ENCODE peak calls at places on chromosomes 13 and 19, in five cellular contexts. One of them, this sample, is unnamed.

GRCh38 chr13:82634946-82635345 is 1247.3 kb downstream of the SLITRK1 start:
- DNase-seq in left lung: no peak
- DNase-seq in lung: no peak
- DNase-seq in caudate nucleus: no peak
- DNase-seq in AG04450: no peak
- DNase-seq in this sample: no peak

GRCh38 chr19:44725251-44725650 is 23.3 kb upstream of the BCL3 start:
- DNase-seq in AG04450: no peak
- DNase-seq in left lung: peak; percentile 86
- DNase-seq in caudate nucleus: no peak
- DNase-seq in lung: no peak
- DNase-seq in this sample: peak; percentile 60

GRCh38 chr13:105990256-105990958 is 545.1 kb downstream of the EFNB2 start:
- DNase-seq in lung: no peak
- DNase-seq in left lung: no peak
- DNase-seq in caudate nucleus: no peak
- DNase-seq in AG04450: no peak
- DNase-seq in this sample: no peak

GRCh38 chr13:45156565-45157361 is 36.5 kb downstream of the GTF2F2 start:
- DNase-seq in AG04450: no peak
- DNase-seq in caudate nucleus: no peak
- DNase-seq in left lung: no peak
- DNase-seq in lung: no peak
- DNase-seq in this sample: no peak

GRCh38 chr13:96850538-96850937 is 143.7 kb downstream of the OXGR1 start:
- DNase-seq in lung: no peak
- DNase-seq in caudate nucleus: no peak
- DNase-seq in left lung: no peak
- DNase-seq in AG04450: no peak
- DNase-seq in this sample: no peak

GRCh38 chr19:46179076-46179740 is 31.2 kb downstream of the IGFL2 start:
- DNase-seq in AG04450: no peak
- DNase-seq in left lung: no peak
- DNase-seq in lung: no peak
- DNase-seq in caudate nucleus: no peak
- DNase-seq in this sample: no peak

GRCh38 chr19:33876619-33877018 is 79.9 kb downstream of the KCTD15 start:
- DNase-seq in AG04450: no peak
- DNase-seq in caudate nucleus: no peak
- DNase-seq in left lung: no peak
- DNase-seq in lung: no peak
- DNase-seq in this sample: no peak

GRCh38 chr13:105452895-105453294 is 1082.6 kb downstream of the EFNB2 start:
- DNase-seq in caudate nucleus: no peak
- DNase-seq in lung: no peak
- DNase-seq in AG04450: no peak
- DNase-seq in left lung: no peak
- DNase-seq in this sample: no peak

GRCh38 chr13:41075034-41075433 is 13.7 kb downstream of the WBP4 start:
- DNase-seq in caudate nucleus: no peak
- DNase-seq in AG04450: no peak
- DNase-seq in lung: no peak
- DNase-seq in left lung: no peak
- DNase-seq in this sample: peak; percentile 68

GRCh38 chr13:25380082-25380481 is 8.3 kb downstream of the ATP8A2 start:
- DNase-seq in AG04450: no peak
- DNase-seq in left lung: no peak
- DNase-seq in lung: no peak
- DNase-seq in caudate nucleus: no peak
- DNase-seq in this sample: no peak

GRCh38 chr19:30785728-30786127 is 413.5 kb downstream of the ZNF536 start:
- DNase-seq in lung: peak; percentile 0
- DNase-seq in left lung: no peak
- DNase-seq in caudate nucleus: no peak
- DNase-seq in AG04450: no peak
- DNase-seq in this sample: peak; percentile 30

GRCh38 chr19:19134687-19135158 is 3.6 kb downstream of the TMEM161A start:
- DNase-seq in lung: no peak
- DNase-seq in left lung: peak; percentile 87
- DNase-seq in caudate nucleus: no peak
- DNase-seq in AG04450: no peak
- DNase-seq in this sample: peak; percentile 93

GRCh38 chr19:17762505-17763229 is 11.4 kb downstream of the FCHO1 start:
- DNase-seq in lung: no peak
- DNase-seq in AG04450: no peak
- DNase-seq in left lung: no peak
- DNase-seq in caudate nucleus: no peak
- DNase-seq in this sample: peak; percentile 98

GRCh38 chr13:97978661-97979450 is 25.4 kb downstream of the IPO5 start:
- DNase-seq in caudate nucleus: no peak
- DNase-seq in left lung: no peak
- DNase-seq in lung: no peak
- DNase-seq in AG04450: no peak
- DNase-seq in this sample: peak; percentile 66

GRCh38 chr19:2969104-2969504 is 8.3 kb upstream of the TLE6 start:
- DNase-seq in caudate nucleus: no peak
- DNase-seq in left lung: peak; percentile 20
- DNase-seq in AG04450: no peak
- DNase-seq in lung: no peak
- DNase-seq in this sample: no peak

GRCh38 chr13:98473135-98473791 is 103.6 kb downstream of the STK24 start:
- DNase-seq in AG04450: no peak
- DNase-seq in left lung: no peak
- DNase-seq in caudate nucleus: no peak
- DNase-seq in lung: no peak
- DNase-seq in this sample: no peak

GRCh38 chr13:20411638-20412342 is 113.9 kb downstream of the CRYL1 start:
- DNase-seq in AG04450: no peak
- DNase-seq in lung: no peak
- DNase-seq in left lung: no peak
- DNase-seq in caudate nucleus: no peak
- DNase-seq in this sample: no peak

GRCh38 chr19:13181747-13182388 is 31.7 kb downstream of the IER2 start:
- DNase-seq in AG04450: no peak
- DNase-seq in left lung: no peak
- DNase-seq in lung: no peak
- DNase-seq in caudate nucleus: no peak
- DNase-seq in this sample: no peak

GRCh38 chr13:105773887-105774538 is 761.4 kb downstream of the EFNB2 start:
- DNase-seq in lung: no peak
- DNase-seq in caudate nucleus: no peak
- DNase-seq in AG04450: no peak
- DNase-seq in left lung: no peak
- DNase-seq in this sample: no peak

GRCh38 chr13:76378767-76379166 is 507.4 kb downstream of the KCTD12 start:
- DNase-seq in lung: no peak
- DNase-seq in left lung: no peak
- DNase-seq in caudate nucleus: no peak
- DNase-seq in AG04450: no peak
- DNase-seq in this sample: no peak

GRCh38 chr13:49315036-49315565 is 67.4 kb downstream of the CDADC1 start:
- DNase-seq in AG04450: no peak
- DNase-seq in caudate nucleus: no peak
- DNase-seq in lung: no peak
- DNase-seq in left lung: no peak
- DNase-seq in this sample: no peak

GRCh38 chr19:46508206-46508605 is 12.5 kb upstream of the PNMA8B start:
- DNase-seq in left lung: no peak
- DNase-seq in caudate nucleus: no peak
- DNase-seq in lung: no peak
- DNase-seq in AG04450: no peak
- DNase-seq in this sample: no peak

GRCh38 chr19:29708553-29709439 is 6.3 kb downstream of the C19orf12 start:
- DNase-seq in left lung: peak; percentile 51
- DNase-seq in caudate nucleus: no peak
- DNase-seq in AG04450: no peak
- DNase-seq in lung: no peak
- DNase-seq in this sample: no peak

GRCh38 chr13:102139626-102140025 is 262.2 kb downstream of the FGF14 start:
- DNase-seq in lung: no peak
- DNase-seq in AG04450: no peak
- DNase-seq in left lung: no peak
- DNase-seq in caudate nucleus: no peak
- DNase-seq in this sample: no peak

GRCh38 chr13:23384111-23384510 is 49.4 kb downstream of the SACS start:
- DNase-seq in caudate nucleus: no peak
- DNase-seq in lung: no peak
- DNase-seq in left lung: no peak
- DNase-seq in AG04450: no peak
- DNase-seq in this sample: no peak

GRCh38 chr19:50711805-50712204 is 7.8 kb downstream of the SHANK1 start:
- DNase-seq in left lung: peak; percentile 58
- DNase-seq in lung: no peak
- DNase-seq in caudate nucleus: no peak
- DNase-seq in AG04450: no peak
- DNase-seq in this sample: no peak

GRCh38 chr19:16739546-16739945 is 19.9 kb downstream of the NWD1 start:
- DNase-seq in caudate nucleus: no peak
- DNase-seq in left lung: no peak
- DNase-seq in lung: no peak
- DNase-seq in AG04450: no peak
- DNase-seq in this sample: peak; percentile 65

GRCh38 chr19:33751386-33751770 is 45.3 kb upstream of the KCTD15 start:
- DNase-seq in left lung: no peak
- DNase-seq in lung: no peak
- DNase-seq in caudate nucleus: no peak
- DNase-seq in AG04450: no peak
- DNase-seq in this sample: no peak

GRCh38 chr19:1465191-1466016 is 13.6 kb downstream of the C19orf25 start:
- DNase-seq in left lung: peak; percentile 85
- DNase-seq in lung: no peak
- DNase-seq in AG04450: no peak
- DNase-seq in caudate nucleus: no peak
- DNase-seq in this sample: peak; percentile 78

GRCh38 chr19:5936308-5936980 is 22.4 kb downstream of the CAPS start:
- DNase-seq in lung: no peak
- DNase-seq in caudate nucleus: no peak
- DNase-seq in left lung: peak; percentile 27
- DNase-seq in AG04450: no peak
- DNase-seq in this sample: no peak

GRCh38 chr19:38037151-38037611 is 130.2 kb downstream of the SIPA1L3 start:
- DNase-seq in lung: no peak
- DNase-seq in caudate nucleus: no peak
- DNase-seq in left lung: no peak
- DNase-seq in AG04450: no peak
- DNase-seq in this sample: peak; percentile 27

GRCh38 chr13:94267581-94267980 is 211.9 kb downstream of the DCT start:
- DNase-seq in caudate nucleus: no peak
- DNase-seq in left lung: no peak
- DNase-seq in AG04450: no peak
- DNase-seq in lung: no peak
- DNase-seq in this sample: no peak

GRCh38 chr13:50635504-50635903 is 208.0 kb downstream of the DLEU7 start:
- DNase-seq in left lung: no peak
- DNase-seq in lung: peak; percentile 48
- DNase-seq in caudate nucleus: no peak
- DNase-seq in AG04450: no peak
- DNase-seq in this sample: no peak

GRCh38 chr19:32018014-32018413 is 327.4 kb upstream of the ZNF507 start:
- DNase-seq in lung: no peak
- DNase-seq in AG04450: no peak
- DNase-seq in left lung: no peak
- DNase-seq in caudate nucleus: no peak
- DNase-seq in this sample: no peak

GRCh38 chr13:31073859-31074718 is 87.6 kb downstream of the HSPH1 start:
- DNase-seq in lung: no peak
- DNase-seq in AG04450: no peak
- DNase-seq in left lung: no peak
- DNase-seq in caudate nucleus: no peak
- DNase-seq in this sample: no peak
- H3K27ac ChIP-seq in lung: no peak overlapping the region
- H3K27ac ChIP-seq in AG04450: no peak overlapping the region
- H3K27ac ChIP-seq in left lung: no peak overlapping the region
- H3K27ac ChIP-seq in caudate nucleus: peak overlapping the region; percentile 75
- H3K27ac ChIP-seq in this sample: no peak overlapping the region

GRCh38 chr13:114096811-114097503 is 35.5 kb downstream of the RASA3 start:
- DNase-seq in lung: no peak
- DNase-seq in AG04450: no peak
- DNase-seq in left lung: no peak
- DNase-seq in caudate nucleus: no peak
- DNase-seq in this sample: no peak
- H3K27ac ChIP-seq in lung: no peak overlapping the region
- H3K27ac ChIP-seq in AG04450: no peak overlapping the region
- H3K27ac ChIP-seq in left lung: no peak overlapping the region
- H3K27ac ChIP-seq in caudate nucleus: no peak overlapping the region
- H3K27ac ChIP-seq in this sample: no peak overlapping the region

GRCh38 chr19:36051236-36051635 is 2.8 kb downstream of the THAP8 start:
- DNase-seq in left lung: no peak
- DNase-seq in AG04450: no peak
- DNase-seq in lung: no peak
- DNase-seq in caudate nucleus: no peak
- DNase-seq in this sample: peak; percentile 89

GRCh38 chr19:36047835-36048234 is 6.2 kb downstream of the THAP8 start:
- DNase-seq in lung: no peak
- DNase-seq in caudate nucleus: no peak
- DNase-seq in left lung: no peak
- DNase-seq in AG04450: no peak
- DNase-seq in this sample: no peak

GRCh38 chr19:36043952-36044351 is 10.1 kb downstream of the THAP8 start:
- DNase-seq in left lung: no peak
- DNase-seq in lung: no peak
- DNase-seq in AG04450: no peak
- DNase-seq in caudate nucleus: no peak
- DNase-seq in this sample: no peak

GRCh38 chr19:36049080-36049698 is 4.9 kb downstream of the THAP8 start:
- DNase-seq in AG04450: no peak
- DNase-seq in lung: no peak
- DNase-seq in caudate nucleus: no peak
- DNase-seq in left lung: no peak
- DNase-seq in this sample: no peak

GRCh38 chr19:36046443-36047050 is 7.5 kb downstream of the THAP8 start:
- DNase-seq in caudate nucleus: no peak
- DNase-seq in AG04450: no peak
- DNase-seq in lung: no peak
- DNase-seq in left lung: no peak
- DNase-seq in this sample: peak; percentile 38
- H3K27ac ChIP-seq in caudate nucleus: peak overlapping the region; percentile 49
- H3K27ac ChIP-seq in AG04450: no peak overlapping the region
- H3K27ac ChIP-seq in lung: no peak overlapping the region
- H3K27ac ChIP-seq in left lung: no peak overlapping the region
- H3K27ac ChIP-seq in this sample: no peak overlapping the region

GRCh38 chr13:112329376-112329775 is 46.8 kb upstream of the SPACA7 start:
- DNase-seq in AG04450: no peak
- DNase-seq in caudate nucleus: no peak
- DNase-seq in lung: no peak
- DNase-seq in left lung: no peak
- DNase-seq in this sample: no peak
- H3K27ac ChIP-seq in AG04450: no peak overlapping the region
- H3K27ac ChIP-seq in caudate nucleus: no peak overlapping the region
- H3K27ac ChIP-seq in lung: no peak overlapping the region
- H3K27ac ChIP-seq in left lung: no peak overlapping the region
- H3K27ac ChIP-seq in this sample: no peak overlapping the region

DNA sequence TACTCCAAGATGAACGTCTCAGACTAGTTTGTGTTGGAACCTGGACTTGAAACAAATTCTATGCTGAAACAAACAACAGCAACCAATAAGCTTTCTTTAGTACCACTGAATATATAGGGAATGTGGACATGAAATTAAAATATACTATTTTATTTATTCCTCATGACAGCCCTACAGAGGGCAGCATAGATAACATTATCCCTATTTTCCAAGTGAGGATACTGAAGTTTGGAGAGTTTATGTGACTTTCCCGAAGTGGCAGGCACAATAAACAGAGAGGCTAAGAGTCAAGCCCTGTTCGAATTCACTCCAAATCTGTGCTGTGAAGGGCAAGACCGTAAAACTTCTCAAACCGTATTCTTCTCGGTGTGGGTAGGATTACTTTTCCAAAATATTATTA is 509.9 kb upstream of the GPC6 start:
- DNase-seq in lung: no peak
- DNase-seq in AG04450: no peak
- DNase-seq in caudate nucleus: no peak
- DNase-seq in left lung: no peak
- DNase-seq in this sample: peak; percentile 30
- H3K27ac ChIP-seq in lung: no peak overlapping the region
- H3K27ac ChIP-seq in AG04450: no peak overlapping the region
- H3K27ac ChIP-seq in caudate nucleus: no peak overlapping the region
- H3K27ac ChIP-seq in left lung: no peak overlapping the region
- H3K27ac ChIP-seq in this sample: no peak overlapping the region